ENCODE peak calls at places on chromosomes 12 and 14, in four cellular contexts. One of them, this sample, is unnamed.

GRCh38 chr12:95549392-95550084 is 1.7 kb downstream of the USP44 start:
- DNase-seq in AG04450: no peak
- DNase-seq in CD8-positive, alpha-beta T cell: no peak
- DNase-seq in dorsolateral prefrontal cortex: no peak
- DNase-seq in this sample: no peak

GRCh38 chr12:110846615-110847566 is at the start of gene CCDC63:
- DNase-seq in CD8-positive, alpha-beta T cell: no peak
- DNase-seq in AG04450: no peak
- DNase-seq in dorsolateral prefrontal cortex: no peak
- DNase-seq in this sample: peak

GRCh38 chr14:97634786-97635185 is 837.6 kb downstream of the VRK1 start:
- DNase-seq in CD8-positive, alpha-beta T cell: no peak
- DNase-seq in dorsolateral prefrontal cortex: no peak
- DNase-seq in AG04450: no peak
- DNase-seq in this sample: no peak

GRCh38 chr12:60172696-60173095 is 576.9 kb downstream of the SLC16A7 start:
- DNase-seq in CD8-positive, alpha-beta T cell: no peak
- DNase-seq in dorsolateral prefrontal cortex: no peak
- DNase-seq in AG04450: no peak
- DNase-seq in this sample: no peak

GRCh38 chr14:98120831-98121464 is 1151.0 kb downstream of the BCL11B start:
- DNase-seq in dorsolateral prefrontal cortex: no peak
- DNase-seq in AG04450: no peak
- DNase-seq in CD8-positive, alpha-beta T cell: no peak
- DNase-seq in this sample: no peak

GRCh38 chr14:35257809-35258208 is 34.4 kb upstream of the PSMA6 start:
- DNase-seq in CD8-positive, alpha-beta T cell: no peak
- DNase-seq in dorsolateral prefrontal cortex: no peak
- DNase-seq in AG04450: no peak
- DNase-seq in this sample: no peak

GRCh38 chr14:102262894-102263462 is 42.0 kb downstream of the MOK start:
- DNase-seq in dorsolateral prefrontal cortex: no peak
- DNase-seq in CD8-positive, alpha-beta T cell: no peak
- DNase-seq in AG04450: no peak
- DNase-seq in this sample: no peak

GRCh38 chr12:75289678-75290200 is 40.4 kb downstream of the CAPS2 start:
- DNase-seq in CD8-positive, alpha-beta T cell: no peak
- DNase-seq in AG04450: no peak
- DNase-seq in dorsolateral prefrontal cortex: no peak
- DNase-seq in this sample: peak

GRCh38 chr14:62409909-62410308 is 635.3 kb downstream of the KCNH5 start:
- DNase-seq in CD8-positive, alpha-beta T cell: no peak
- DNase-seq in AG04450: peak
- DNase-seq in dorsolateral prefrontal cortex: no peak
- DNase-seq in this sample: peak

GRCh38 chr12:50981319-50982239 is 29.2 kb downstream of the HIGD1C start:
- DNase-seq in CD8-positive, alpha-beta T cell: no peak
- DNase-seq in dorsolateral prefrontal cortex: no peak
- DNase-seq in AG04450: no peak
- DNase-seq in this sample: no peak

GRCh38 chr12:7929069-7929792 is 6.8 kb downstream of the SLC2A3 start:
- DNase-seq in dorsolateral prefrontal cortex: no peak
- DNase-seq in AG04450: no peak
- DNase-seq in CD8-positive, alpha-beta T cell: no peak
- DNase-seq in this sample: no peak

GRCh38 chr14:75840911-75841310 is 140.9 kb downstream of the TGFB3 start:
- DNase-seq in CD8-positive, alpha-beta T cell: no peak
- DNase-seq in AG04450: no peak
- DNase-seq in dorsolateral prefrontal cortex: no peak
- DNase-seq in this sample: no peak

GRCh38 chr14:75845136-75845804 is 136.5 kb downstream of the TGFB3 start:
- DNase-seq in CD8-positive, alpha-beta T cell: no peak
- DNase-seq in AG04450: no peak
- DNase-seq in dorsolateral prefrontal cortex: no peak
- DNase-seq in this sample: no peak

GRCh38 chr14:75844486-75844885 is 137.3 kb downstream of the TGFB3 start:
- DNase-seq in dorsolateral prefrontal cortex: no peak
- DNase-seq in AG04450: no peak
- DNase-seq in CD8-positive, alpha-beta T cell: no peak
- DNase-seq in this sample: no peak

GRCh38 chr14:75847584-75847983 is 134.2 kb downstream of the TGFB3 start:
- DNase-seq in dorsolateral prefrontal cortex: no peak
- DNase-seq in CD8-positive, alpha-beta T cell: no peak
- DNase-seq in AG04450: no peak
- DNase-seq in this sample: no peak

GRCh38 chr14:75842624-75843023 is 139.2 kb downstream of the TGFB3 start:
- DNase-seq in CD8-positive, alpha-beta T cell: no peak
- DNase-seq in AG04450: no peak
- DNase-seq in dorsolateral prefrontal cortex: no peak
- DNase-seq in this sample: no peak
- H3K4me3 ChIP-seq in CD8-positive, alpha-beta T cell: no peak
- H3K4me3 ChIP-seq in AG04450: no peak
- H3K4me3 ChIP-seq in dorsolateral prefrontal cortex: no peak
- H3K4me3 ChIP-seq in this sample: no peak

GRCh38 chr12:54191550-54192022 is 2.8 kb upstream of the SMUG1 start:
- DNase-seq in CD8-positive, alpha-beta T cell: peak
- DNase-seq in dorsolateral prefrontal cortex: peak
- DNase-seq in AG04450: peak
- DNase-seq in this sample: peak

GRCh38 chr12:54185919-54186318 is 2.9 kb downstream of the SMUG1 start:
- DNase-seq in dorsolateral prefrontal cortex: no peak
- DNase-seq in CD8-positive, alpha-beta T cell: no peak
- DNase-seq in AG04450: no peak
- DNase-seq in this sample: no peak

GRCh38 chr12:54187075-54187474 is 1.7 kb downstream of the SMUG1 start:
- DNase-seq in AG04450: no peak
- DNase-seq in dorsolateral prefrontal cortex: no peak
- DNase-seq in CD8-positive, alpha-beta T cell: no peak
- DNase-seq in this sample: no peak

GRCh38 chr12:54191126-54191525 is 2.3 kb upstream of the SMUG1 start:
- DNase-seq in CD8-positive, alpha-beta T cell: no peak
- DNase-seq in dorsolateral prefrontal cortex: no peak
- DNase-seq in AG04450: no peak
- DNase-seq in this sample: no peak

DNA sequence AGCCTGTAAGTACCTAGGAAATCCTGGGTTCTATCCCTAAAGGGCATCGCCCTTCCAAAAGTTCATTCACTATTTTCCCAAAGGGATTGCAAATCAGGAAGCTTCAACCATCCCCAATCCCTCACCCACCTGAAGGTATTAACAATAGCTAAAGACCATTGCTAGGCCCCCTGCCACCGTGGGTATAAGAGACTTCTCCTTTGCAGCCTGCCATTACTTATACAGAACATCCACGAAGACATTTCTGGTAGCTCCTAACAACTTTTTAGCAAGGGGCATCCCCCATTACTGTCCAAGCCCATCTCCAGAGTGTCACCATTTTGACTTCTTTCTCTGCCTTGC is 384 bp upstream of the SMUG1 start:
- DNase-seq in dorsolateral prefrontal cortex: no peak
- DNase-seq in CD8-positive, alpha-beta T cell: no peak
- DNase-seq in AG04450: no peak
- DNase-seq in this sample: no peak
- H3K4me3 ChIP-seq in dorsolateral prefrontal cortex: peak
- H3K4me3 ChIP-seq in CD8-positive, alpha-beta T cell: peak
- H3K4me3 ChIP-seq in AG04450: peak
- H3K4me3 ChIP-seq in this sample: peak

GRCh38 chr12:55682087-55682796 is 25.5 kb downstream of the ITGA7 start:
- DNase-seq in dorsolateral prefrontal cortex: no peak
- DNase-seq in CD8-positive, alpha-beta T cell: no peak
- DNase-seq in AG04450: no peak
- DNase-seq in this sample: no peak
- H3K4me3 ChIP-seq in dorsolateral prefrontal cortex: peak
- H3K4me3 ChIP-seq in CD8-positive, alpha-beta T cell: no peak
- H3K4me3 ChIP-seq in AG04450: no peak
- H3K4me3 ChIP-seq in this sample: no peak

GRCh38 chr12:38907171-38907923 is 2.0 kb upstream of the CPNE8 start:
- DNase-seq in dorsolateral prefrontal cortex: no peak
- DNase-seq in CD8-positive, alpha-beta T cell: no peak
- DNase-seq in AG04450: no peak
- DNase-seq in this sample: no peak

GRCh38 chr12:38903596-38903995 is 1.8 kb downstream of the CPNE8 start:
- DNase-seq in AG04450: no peak
- DNase-seq in dorsolateral prefrontal cortex: no peak
- DNase-seq in CD8-positive, alpha-beta T cell: no peak
- DNase-seq in this sample: no peak

GRCh38 chr12:38904932-38905479 is 385 bp downstream of the CPNE8 start:
- DNase-seq in AG04450: no peak
- DNase-seq in CD8-positive, alpha-beta T cell: no peak
- DNase-seq in dorsolateral prefrontal cortex: peak
- DNase-seq in this sample: peak

GRCh38 chr12:38906482-38907170 is 1.2 kb upstream of the CPNE8 start:
- DNase-seq in CD8-positive, alpha-beta T cell: no peak
- DNase-seq in dorsolateral prefrontal cortex: peak
- DNase-seq in AG04450: no peak
- DNase-seq in this sample: peak

DNA sequence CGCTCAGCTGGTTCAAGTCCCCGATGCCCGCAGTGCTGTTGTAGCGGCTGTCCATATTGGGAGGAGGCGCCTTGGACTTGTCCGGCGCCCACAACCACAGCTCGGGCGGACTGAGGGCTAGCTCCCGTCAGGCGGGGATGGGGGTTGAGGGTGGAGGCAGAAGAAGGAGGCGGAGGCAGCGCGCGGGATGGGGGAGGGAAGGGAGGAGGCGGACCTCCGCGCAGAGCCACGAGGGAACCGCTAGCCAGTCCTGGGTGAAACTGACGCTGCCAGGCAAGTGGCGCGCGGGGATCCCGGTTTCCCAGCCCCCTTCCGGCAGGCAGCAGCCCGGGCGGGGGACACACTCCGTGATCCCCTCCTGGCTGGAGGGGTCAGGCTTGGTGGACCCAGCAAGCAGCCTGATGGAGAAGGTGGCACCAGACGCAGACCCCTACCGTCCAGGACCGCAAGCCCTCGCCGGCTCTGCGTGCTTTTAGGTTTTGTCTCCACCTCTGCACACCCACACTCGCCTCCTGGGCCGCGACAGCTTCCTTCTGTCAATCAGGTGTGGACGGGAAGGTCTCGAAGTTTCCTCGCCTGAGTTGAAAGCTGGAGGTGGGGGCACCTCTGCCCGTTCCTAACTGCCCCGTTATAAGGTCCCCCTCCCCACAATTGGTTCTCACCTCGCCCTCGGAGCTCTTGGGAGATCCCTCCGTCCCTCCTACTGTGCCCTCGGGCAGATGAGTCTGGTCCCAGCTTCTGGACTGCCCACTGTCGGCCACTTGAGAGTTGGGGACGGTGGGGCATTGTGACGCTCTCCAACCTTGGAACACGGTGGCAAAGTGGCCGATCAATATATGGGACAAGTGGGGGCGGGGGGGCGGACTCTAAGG is at the start of gene CPNE8:
- DNase-seq in CD8-positive, alpha-beta T cell: no peak
- DNase-seq in dorsolateral prefrontal cortex: peak
- DNase-seq in AG04450: no peak
- DNase-seq in this sample: peak
- H3K4me3 ChIP-seq in CD8-positive, alpha-beta T cell: peak
- H3K4me3 ChIP-seq in dorsolateral prefrontal cortex: peak
- H3K4me3 ChIP-seq in AG04450: no peak
- H3K4me3 ChIP-seq in this sample: peak

GRCh38 chr12:1575287-1575798 is 19.0 kb downstream of the FBXL14 start:
- DNase-seq in CD8-positive, alpha-beta T cell: no peak
- DNase-seq in dorsolateral prefrontal cortex: no peak
- DNase-seq in AG04450: no peak
- DNase-seq in this sample: peak
- H3K4me3 ChIP-seq in CD8-positive, alpha-beta T cell: no peak
- H3K4me3 ChIP-seq in dorsolateral prefrontal cortex: no peak
- H3K4me3 ChIP-seq in AG04450: peak
- H3K4me3 ChIP-seq in this sample: no peak